ENCODE peak calls at places on chromosomes 5 and 9, in four cellular contexts. One of them, this sample, is unnamed.

GRCh38 chr5:21711854-21712752 is 1141.0 kb downstream of the CDH12 start:
- DNase-seq in IMR-90: peak; percentile 9
- DNase-seq in H1: no peak
- DNase-seq in mesendoderm: peak; percentile 37
- DNase-seq in this sample: no peak

GRCh38 chr5:43642428-43642827 is 39.4 kb downstream of the NNT start:
- DNase-seq in IMR-90: peak; percentile 11
- DNase-seq in mesendoderm: no peak
- DNase-seq in H1: no peak
- DNase-seq in this sample: no peak

GRCh38 chr9:91905958-91906585 is 44.0 kb downstream of the ROR2 start:
- DNase-seq in IMR-90: no peak
- DNase-seq in mesendoderm: no peak
- DNase-seq in H1: no peak
- DNase-seq in this sample: no peak

GRCh38 chr9:98192503-98193335 is at the start of gene CORO2A:
- DNase-seq in IMR-90: peak; percentile 63
- DNase-seq in mesendoderm: peak; percentile 92
- DNase-seq in H1: peak; percentile 88
- DNase-seq in this sample: peak; percentile 88

GRCh38 chr5:125205604-125206221 is 459.3 kb upstream of the ZNF608 start:
- DNase-seq in IMR-90: no peak
- DNase-seq in mesendoderm: no peak
- DNase-seq in H1: no peak
- DNase-seq in this sample: no peak

GRCh38 chr5:997001-997474 is 11.6 kb upstream of the NKD2 start:
- DNase-seq in IMR-90: no peak
- DNase-seq in H1: no peak
- DNase-seq in mesendoderm: peak; percentile 82
- DNase-seq in this sample: peak; percentile 53

GRCh38 chr9:135179976-135180375 is 92.5 kb downstream of the OLFM1 start:
- DNase-seq in mesendoderm: no peak
- DNase-seq in H1: no peak
- DNase-seq in IMR-90: no peak
- DNase-seq in this sample: no peak

GRCh38 chr9:78533500-78533899 is 236.6 kb downstream of the PSAT1 start:
- DNase-seq in H1: no peak
- DNase-seq in mesendoderm: no peak
- DNase-seq in IMR-90: peak; percentile 12
- DNase-seq in this sample: no peak

GRCh38 chr5:135185461-135186075 is 151.5 kb upstream of the PITX1 start:
- DNase-seq in IMR-90: peak; percentile 65
- DNase-seq in mesendoderm: peak; percentile 32
- DNase-seq in H1: no peak
- DNase-seq in this sample: no peak

GRCh38 chr9:137034039-137034708 is 2.3 kb upstream of the FUT7 start:
- DNase-seq in IMR-90: no peak
- DNase-seq in mesendoderm: no peak
- DNase-seq in H1: no peak
- DNase-seq in this sample: no peak

GRCh38 chr9:107345327-107345726 is 62.2 kb downstream of the RAD23B start:
- DNase-seq in H1: no peak
- DNase-seq in mesendoderm: no peak
- DNase-seq in IMR-90: no peak
- DNase-seq in this sample: no peak

GRCh38 chr5:132420706-132421272 is 51.3 kb downstream of the SLC22A5 start:
- DNase-seq in IMR-90: no peak
- DNase-seq in mesendoderm: no peak
- DNase-seq in H1: no peak
- DNase-seq in this sample: no peak

GRCh38 chr9:101307041-101307440 is 77.8 kb downstream of the BAAT start:
- DNase-seq in IMR-90: no peak
- DNase-seq in H1: no peak
- DNase-seq in mesendoderm: no peak
- DNase-seq in this sample: no peak

GRCh38 chr5:83368317-83368716 is 103.2 kb upstream of the VCAN start:
- DNase-seq in H1: no peak
- DNase-seq in mesendoderm: peak; percentile 3
- DNase-seq in IMR-90: peak; percentile 88
- DNase-seq in this sample: no peak

GRCh38 chr5:17218353-17219005 is 1.0 kb downstream of the BASP1 start:
- DNase-seq in H1: peak; percentile 62
- DNase-seq in mesendoderm: peak; percentile 55
- DNase-seq in IMR-90: peak; percentile 67
- DNase-seq in this sample: no peak

GRCh38 chr9:3820643-3821042 is 294.8 kb upstream of the RFX3 start:
- DNase-seq in mesendoderm: no peak
- DNase-seq in IMR-90: no peak
- DNase-seq in H1: no peak
- DNase-seq in this sample: no peak

GRCh38 chr5:93117753-93118531 is 463.1 kb downstream of the NR2F1-AS1 start:
- DNase-seq in IMR-90: peak; percentile 77
- DNase-seq in H1: no peak
- DNase-seq in mesendoderm: no peak
- DNase-seq in this sample: no peak

GRCh38 chr5:65059681-65060598 is 291.2 kb downstream of the CWC27 start:
- DNase-seq in mesendoderm: peak; percentile 33
- DNase-seq in IMR-90: peak; percentile 89
- DNase-seq in H1: no peak
- DNase-seq in this sample: no peak

GRCh38 chr5:149367249-149367971 is 9.6 kb downstream of the PCYOX1L start:
- DNase-seq in H1: peak; percentile 89
- DNase-seq in mesendoderm: peak; percentile 94
- DNase-seq in IMR-90: peak; percentile 70
- DNase-seq in this sample: peak; percentile 88

GRCh38 chr9:135244271-135244691 is 156.8 kb downstream of the OLFM1 start:
- DNase-seq in mesendoderm: no peak
- DNase-seq in IMR-90: no peak
- DNase-seq in H1: no peak
- DNase-seq in this sample: no peak

GRCh38 chr9:86175743-86176456 is 76.5 kb upstream of the GOLM1 start:
- DNase-seq in H1: no peak
- DNase-seq in mesendoderm: no peak
- DNase-seq in IMR-90: no peak
- DNase-seq in this sample: no peak

GRCh38 chr5:143124593-143124992 is 278.9 kb downstream of the NR3C1 start:
- DNase-seq in H1: no peak
- DNase-seq in IMR-90: no peak
- DNase-seq in mesendoderm: peak; percentile 37
- DNase-seq in this sample: no peak

GRCh38 chr9:21974542-21975409 is 19.4 kb downstream of the CDKN2A start:
- DNase-seq in mesendoderm: peak; percentile 80
- DNase-seq in IMR-90: peak; percentile 57
- DNase-seq in H1: peak; percentile 88
- DNase-seq in this sample: peak; percentile 92

GRCh38 chr9:98191615-98192502 is 578 bp downstream of the CORO2A start:
- DNase-seq in mesendoderm: peak; percentile 63
- DNase-seq in IMR-90: no peak
- DNase-seq in H1: peak; percentile 70
- DNase-seq in this sample: peak; percentile 66

GRCh38 chr5:92380069-92380770 is 997.1 kb upstream of the ARRDC3 start:
- DNase-seq in mesendoderm: peak; percentile 3
- DNase-seq in IMR-90: peak; percentile 11
- DNase-seq in H1: no peak
- DNase-seq in this sample: no peak

GRCh38 chr5:73902327-73903051 is 276.5 kb downstream of the ARHGEF28 start:
- DNase-seq in H1: no peak
- DNase-seq in mesendoderm: peak; percentile 63
- DNase-seq in IMR-90: peak; percentile 77
- DNase-seq in this sample: no peak

GRCh38 chr5:158880514-158881001 is 219.2 kb downstream of the EBF1 start:
- DNase-seq in H1: no peak
- DNase-seq in IMR-90: no peak
- DNase-seq in mesendoderm: no peak
- DNase-seq in this sample: no peak

GRCh38 chr5:179405426-179406030 is 60.3 kb upstream of the ADAMTS2 start:
- DNase-seq in mesendoderm: no peak
- DNase-seq in IMR-90: no peak
- DNase-seq in H1: no peak
- DNase-seq in this sample: peak; percentile 14

GRCh38 chr5:127367912-127368468 is 77.4 kb downstream of the MEGF10 start:
- DNase-seq in IMR-90: no peak
- DNase-seq in H1: no peak
- DNase-seq in mesendoderm: no peak
- DNase-seq in this sample: no peak

GRCh38 chr5:107900721-107901120 is 230.0 kb upstream of the EFNA5 start:
- DNase-seq in mesendoderm: no peak
- DNase-seq in H1: no peak
- DNase-seq in IMR-90: no peak
- DNase-seq in this sample: no peak

GRCh38 chr5:83042507-83042906 is 34.7 kb downstream of the TMEM167A start:
- DNase-seq in H1: no peak
- DNase-seq in IMR-90: no peak
- DNase-seq in mesendoderm: no peak
- DNase-seq in this sample: no peak

DNA sequence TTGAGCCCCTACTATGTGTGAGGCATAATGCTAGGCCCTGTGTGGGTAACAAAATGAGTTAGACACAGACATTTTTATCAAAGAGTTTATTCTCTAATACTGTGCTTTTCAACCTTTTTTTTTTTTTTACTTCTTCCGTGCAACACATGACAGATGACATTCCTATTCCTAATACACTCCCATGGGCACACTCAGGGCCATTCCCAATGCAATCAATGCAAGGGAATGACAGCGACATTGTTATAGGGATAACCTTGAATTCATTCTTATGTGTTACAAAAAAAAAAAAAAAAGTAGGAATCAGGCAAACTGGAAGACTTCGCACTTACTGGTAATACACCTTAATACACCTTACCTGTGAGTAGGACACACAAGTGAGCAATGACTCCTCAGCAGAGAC is 20.8 kb upstream of the ARSB start:
- DNase-seq in mesendoderm: no peak
- DNase-seq in H1: no peak
- DNase-seq in IMR-90: no peak
- DNase-seq in this sample: no peak
- H3K56ac ChIP-seq in mesendoderm: no peak overlapping the region
- H3K56ac ChIP-seq in H1: no peak overlapping the region
- H3K56ac ChIP-seq in IMR-90: no peak overlapping the region
- H3K56ac ChIP-seq in this sample: no peak overlapping the region

DNA sequence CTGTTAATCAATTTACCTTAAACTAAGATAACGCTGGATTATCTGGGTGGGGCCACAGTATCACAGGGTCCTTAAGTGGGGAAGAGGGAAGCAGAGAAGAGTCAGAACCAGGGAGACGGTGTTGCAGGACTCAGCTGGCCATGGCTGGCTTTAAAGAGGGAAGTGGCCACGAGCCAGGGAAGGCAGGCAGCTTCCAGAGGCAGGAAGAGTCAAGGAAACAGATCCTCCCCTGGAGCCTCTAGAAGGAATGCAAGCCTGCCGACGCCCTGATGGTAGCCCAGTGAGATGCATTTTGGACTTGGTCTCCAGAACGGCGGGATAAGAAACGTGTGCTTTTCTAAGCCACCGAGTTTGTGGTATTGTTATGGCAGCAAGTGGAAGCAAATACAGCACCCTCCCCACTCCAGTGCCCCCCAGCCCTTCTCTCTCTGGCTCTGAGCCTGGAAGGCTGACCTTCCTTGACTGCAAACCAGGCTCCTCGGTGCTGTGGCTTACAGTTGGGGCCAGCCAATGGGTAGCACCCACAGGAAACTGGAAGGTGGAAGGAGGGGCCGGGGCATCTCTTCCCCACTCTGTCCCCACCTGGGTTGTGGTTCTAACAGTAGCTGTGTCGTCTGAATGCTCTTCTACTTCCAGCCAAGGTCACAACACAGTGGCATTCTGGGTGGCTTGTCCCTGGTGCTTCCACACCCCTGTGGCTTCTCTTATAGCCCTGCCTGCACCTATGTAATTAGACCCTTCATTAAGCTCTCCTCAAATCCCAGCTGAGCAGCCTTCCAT is 30.1 kb upstream of the UNC5A start:
- DNase-seq in mesendoderm: no peak
- DNase-seq in IMR-90: no peak
- DNase-seq in H1: peak; percentile 39
- DNase-seq in this sample: peak; percentile 25
- H3K27me3 ChIP-seq in mesendoderm: no peaks in the 10 kb centered on the region
- H3K27me3 ChIP-seq in IMR-90: peaks cover 47% of the 10 kb centered on the region
- H3K27me3 ChIP-seq in H1: no peaks in the 10 kb centered on the region
- H3K27me3 ChIP-seq in this sample: no peaks in the 10 kb centered on the region

GRCh38 chr9:15087031-15087417 is 176.8 kb upstream of the FREM1 start:
- DNase-seq in mesendoderm: no peak
- DNase-seq in IMR-90: peak; percentile 3
- DNase-seq in H1: no peak
- DNase-seq in this sample: no peak
- H3K56ac ChIP-seq in mesendoderm: no peak overlapping the region
- H3K56ac ChIP-seq in IMR-90: no peak overlapping the region
- H3K56ac ChIP-seq in H1: no peak overlapping the region
- H3K56ac ChIP-seq in this sample: no peak overlapping the region

DNA sequence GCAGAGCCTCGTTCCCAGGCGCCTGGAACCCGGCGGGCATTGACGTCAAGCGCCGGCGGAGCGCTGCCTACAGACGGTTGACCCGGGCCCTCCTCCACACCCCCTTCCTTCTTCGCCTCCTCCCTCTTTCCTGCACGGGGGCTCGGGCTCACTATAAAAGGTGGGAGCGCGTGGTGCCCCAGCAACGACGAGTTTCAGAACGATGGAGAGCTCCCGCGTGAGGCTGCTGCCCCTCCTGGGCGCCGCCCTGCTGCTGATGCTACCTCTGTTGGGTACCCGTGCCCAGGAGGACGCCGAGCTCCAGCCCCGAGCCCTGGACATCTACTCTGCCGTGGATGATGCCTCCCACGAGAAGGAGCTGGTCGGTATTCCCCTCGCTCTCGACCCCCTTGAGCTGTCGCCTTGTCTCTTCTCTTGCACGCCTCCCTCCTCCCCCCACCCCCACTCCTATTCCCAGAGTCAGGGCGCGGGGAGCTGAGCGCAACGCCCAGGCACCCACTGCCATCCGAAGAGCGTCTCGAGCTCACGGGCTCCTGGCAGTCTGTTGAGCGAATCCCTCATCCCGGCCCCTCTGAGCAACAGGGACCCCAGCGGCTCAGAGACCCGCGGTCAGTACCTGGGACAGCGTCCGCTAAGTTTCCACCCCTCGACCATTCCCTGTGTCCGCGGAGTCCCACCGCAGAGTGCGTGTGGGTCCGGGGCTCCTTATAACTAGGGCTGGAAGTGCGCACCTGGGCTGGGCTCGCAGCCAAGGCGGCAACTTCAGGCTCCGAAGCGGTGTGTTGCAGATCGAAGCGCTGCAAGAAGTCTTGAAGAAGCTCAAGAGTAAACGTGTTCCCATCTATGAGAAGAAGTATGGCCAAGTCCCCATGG is at the start of gene CARTPT:
- DNase-seq in H1: peak; percentile 82
- DNase-seq in mesendoderm: peak; percentile 72
- DNase-seq in IMR-90: peak; percentile 6
- DNase-seq in this sample: peak; percentile 79
- H3K27me3 ChIP-seq in H1: peaks cover 27% of the 10 kb centered on the region
- H3K27me3 ChIP-seq in mesendoderm: peaks cover 4% of the 10 kb centered on the region
- H3K27me3 ChIP-seq in IMR-90: peaks cover 21% of the 10 kb centered on the region
- H3K27me3 ChIP-seq in this sample: peaks cover 19% of the 10 kb centered on the region

This sample was measured in H9.